ENCODE peak calls at places on chromosomes 4 and X, in six cellular contexts. L is GM23248, P is neural progenitor cell, A is mesenchymal stem cell, N is HepG2, J is H9. F is an unnamed sample.

GRCh38 chr4:8777320-8778196 is 94.1 kb downstream of the HMX1 start:
- DNase-seq in L (peak; percentile 39), P (no peak), A (no peak), N (no peak), J (no peak), F (no peak)

GRCh38 chr4:121192500-121192899 is 28.4 kb upstream of the TNIP3 start:
- DNase-seq in L (peak; percentile 73), P (peak; percentile 56), A (peak; percentile 50), N (peak; percentile 16), J (no peak), F (no peak)

GRCh38 chrX:109440475-109440874 is 41.4 kb downstream of the GUCY2F start:
- DNase-seq in L (no peak), P (no peak), A (no peak), N (no peak), J (no peak), F (no peak)

GRCh38 chrX:107541244-107541643 is 87.1 kb upstream of the PRPS1 start:
- DNase-seq in L (peak; percentile 6), P (no peak), A (peak; percentile 43), N (no peak), J (no peak), F (peak; percentile 12)

GRCh38 chr4:166277406-166277805 is 404.4 kb downstream of the TLL1 start:
- DNase-seq in L (no peak), P (no peak), A (no peak), N (no peak), J (no peak), F (peak; percentile 67)

GRCh38 chr4:76458829-76459228 is 23.8 kb downstream of the SHROOM3 start:
- DNase-seq in L (no peak), P (peak; percentile 95), A (peak; percentile 17), N (no peak), J (no peak), F (peak; percentile 45)

GRCh38 chr4:184694412-184694956 is 39.4 kb downstream of the CENPU start:
- DNase-seq in L (no peak), P (no peak), A (no peak), N (no peak), J (no peak), F (no peak)

GRCh38 chrX:10755477-10756334 is 135.3 kb upstream of the MID1 start:
- DNase-seq in L (peak; percentile 67), P (peak; percentile 70), A (peak; percentile 47), N (no peak), J (peak; percentile 68), F (peak; percentile 89)

GRCh38 chrX:2965965-2966364 is 36.8 kb upstream of the ARSD start:
- DNase-seq in L (no peak), P (no peak), A (no peak), N (no peak), J (no peak), F (no peak)

GRCh38 chr4:152258804-152259708 is 276.8 kb downstream of the FBXW7 start:
- DNase-seq in L (peak; percentile 95), P (no peak), A (peak; percentile 82), N (peak; percentile 13), J (no peak), F (peak; percentile 90)

GRCh38 chr4:11408569-11408968 is 20.1 kb downstream of the HS3ST1 start:
- DNase-seq in L (no peak), P (no peak), A (no peak), N (no peak), J (no peak), F (no peak)

GRCh38 chr4:11402192-11402591 is 26.5 kb downstream of the HS3ST1 start:
- DNase-seq in L (no peak), P (no peak), A (no peak), N (no peak), J (no peak), F (no peak)

GRCh38 chr4:11399461-11399971 is 29.2 kb downstream of the HS3ST1 start:
- DNase-seq in L (no peak), P (no peak), A (no peak), N (no peak), J (no peak), F (no peak)

GRCh38 chr4:11409632-11410031 is 19.1 kb downstream of the HS3ST1 start:
- DNase-seq in L (no peak), P (no peak), A (no peak), N (no peak), J (no peak), F (no peak)

DNA sequence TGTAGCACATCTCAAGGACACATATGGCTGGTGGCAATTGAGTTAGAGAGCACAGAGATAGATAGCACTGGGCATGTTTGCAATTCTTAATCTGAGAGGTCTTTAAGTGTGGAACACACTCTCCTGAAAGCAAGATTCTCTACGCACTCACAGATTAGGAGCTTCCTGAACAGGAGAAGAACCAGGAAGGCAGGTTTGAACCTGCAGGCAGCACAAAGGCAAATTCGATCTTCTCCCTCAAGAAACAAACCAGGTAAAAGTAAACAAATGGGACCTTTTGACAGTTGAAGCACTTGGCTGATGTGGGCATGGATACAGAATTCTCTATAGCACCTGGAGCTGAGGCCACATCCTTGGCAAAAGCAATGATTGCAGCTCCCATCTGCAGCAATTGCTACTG is 24.3 kb downstream of the HS3ST1 start:
- DNase-seq in L (no peak), P (no peak), A (no peak), N (no peak), J (no peak), F (no peak)
- H3K4me2 ChIP-seq in L (no peak overlapping the region), P (no peak overlapping the region), A (no peak overlapping the region), N (no peak overlapping the region), J (no peak overlapping the region), F (no peak overlapping the region)

DNA sequence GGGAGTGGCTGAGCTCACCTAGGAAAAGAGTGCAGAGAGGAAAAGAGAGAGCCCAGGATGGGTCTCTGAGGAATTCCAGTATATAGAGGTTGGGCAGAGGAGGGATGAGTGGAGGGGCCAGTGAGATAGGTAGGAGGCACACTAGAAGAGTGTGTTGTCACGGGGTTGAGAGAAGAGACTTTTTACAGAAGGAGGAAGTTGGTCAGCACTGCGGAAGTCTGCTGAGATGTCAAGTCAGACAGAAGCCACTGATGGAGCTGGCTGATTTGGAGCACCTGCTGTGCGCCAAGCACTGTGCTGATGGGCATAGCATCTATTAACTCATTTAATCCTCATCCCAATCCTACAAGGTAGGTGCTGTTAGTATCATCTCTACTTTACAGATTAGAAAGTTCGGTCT is 60.4 kb downstream of the EFNB1 start:
- DNase-seq in L (no peak), P (no peak), A (no peak), N (no peak), J (no peak), F (no peak)
- H3K27me3 ChIP-seq in L (no peaks in the 10 kb centered on the region), P (peaks cover 11% of the 10 kb centered on the region), A (peaks cover 38% of the 10 kb centered on the region), N (no peaks in the 10 kb centered on the region), J (peaks cover 9% of the 10 kb centered on the region), F (peaks cover 2% of the 10 kb centered on the region)

GRCh38 chr4:96293806-96294205 is 453.9 kb downstream of the PDHA2 start:
- DNase-seq in L (no peak), P (no peak), A (no peak), N (no peak), J (no peak), F (no peak)

GRCh38 chr4:96295143-96295763 is 455.4 kb downstream of the PDHA2 start:
- DNase-seq in L (no peak), P (no peak), A (no peak), N (no peak), J (no peak), F (no peak)
- H3K9ac ChIP-seq in L (no peak overlapping the region), P (no peak overlapping the region), A (no peak overlapping the region), N (no peak overlapping the region), J (no peak overlapping the region), F (no peak overlapping the region)

GRCh38 chrX:130120746-130121504 is 10.6 kb upstream of the ELF4 start:
- DNase-seq in L (peak; percentile 90), P (peak; percentile 75), A (peak; percentile 83), N (peak; percentile 33), J (peak; percentile 74), F (peak; percentile 62)
- H3K4me2 ChIP-seq in L (peak overlapping the region; percentile 80), P (peak overlapping the region; percentile 72), A (peak overlapping the region; percentile 73), N (peak overlapping the region; percentile 65), J (peak overlapping the region; percentile 54), F (peak overlapping the region; percentile 82)

DNA sequence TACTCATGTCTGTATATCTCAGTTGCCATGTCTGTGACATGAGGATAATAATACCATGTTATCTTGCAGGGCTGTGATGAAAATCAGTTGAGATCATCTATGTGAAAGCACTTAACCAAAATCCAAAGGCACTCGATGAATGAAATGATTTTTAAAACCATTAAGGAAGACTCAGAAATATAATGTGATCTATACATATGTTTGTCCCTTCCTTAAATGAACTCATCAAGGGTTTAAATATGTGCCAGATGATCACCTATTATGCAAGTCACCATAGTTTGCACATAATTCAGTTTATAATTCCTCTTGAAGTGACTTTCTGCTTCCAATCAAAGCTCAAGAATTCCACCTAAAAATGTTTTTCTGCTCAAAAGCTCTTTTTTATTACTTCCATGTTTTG is at the start of gene FOXR2:
- DNase-seq in L (no peak), P (no peak), A (no peak), N (no peak), J (no peak), F (no peak)
- H3K27me3 ChIP-seq in L (no peaks in the 10 kb centered on the region), P (no peaks in the 10 kb centered on the region), A (no peaks in the 10 kb centered on the region), N (no peaks in the 10 kb centered on the region), J (no peaks in the 10 kb centered on the region), F (no peaks in the 10 kb centered on the region)